ENCODE peak calls at places on chromosomes 16 and 17, in nine cellular contexts. F, P, T, Z, D, N, H, O and V are unnamed samples. For H3K36me3, the result is how much of the 10 kb centered on the place peaks cover.

GRCh38 chr16:85956426-85956825 is 57.5 kb downstream of the IRF8 start:
- DNase-seq in O (no peak), F (no peak), Z (no peak), P (no peak), T (no peak), H (no peak), D (no peak), N (no peak), V (no peak)

GRCh38 chr17:60908324-60908723 is 230.7 kb downstream of the BCAS3 start:
- DNase-seq in Z (no peak), N (no peak), F (no peak), D (no peak), T (no peak), H (no peak), P (no peak), O (no peak), V (no peak)

GRCh38 chr17:17388657-17389496 is 85.7 kb downstream of the NT5M start:
- DNase-seq in O (no peak), D (no peak), F (no peak), N (no peak), Z (peak), P (no peak), H (no peak), T (no peak), V (no peak)

GRCh38 chr16:86202267-86202666 is 303.3 kb downstream of the IRF8 start:
- DNase-seq in D (no peak), O (no peak), T (peak), F (no peak), N (no peak), H (no peak), P (no peak), Z (no peak), V (no peak)

GRCh38 chr17:63973930-63974593 is 1.3 kb upstream of the SCN4A start:
- DNase-seq in P (no peak), F (no peak), N (no peak), D (no peak), Z (peak), T (no peak), H (no peak), O (peak), V (no peak)

GRCh38 chr17:41494524-41494923 is 4.8 kb upstream of the KRT36 start:
- DNase-seq in H (no peak), O (no peak), Z (peak), P (no peak), F (peak), D (no peak), N (no peak), T (no peak), V (no peak)

GRCh38 chr16:55476625-55477533 is 2.1 kb upstream of the MMP2 start:
- DNase-seq in D (no peak), T (peak), N (no peak), H (no peak), O (no peak), P (no peak), F (peak), Z (no peak), V (no peak)

GRCh38 chr16:57962756-57963155 is 8.2 kb downstream of the CNGB1 start:
- DNase-seq in O (no peak), F (no peak), N (no peak), T (no peak), P (no peak), H (no peak), D (no peak), Z (no peak), V (no peak)

GRCh38 chr16:81571592-81572230 is 127.1 kb downstream of the CMIP start:
- DNase-seq in H (peak), O (no peak), N (no peak), Z (no peak), P (no peak), F (no peak), D (no peak), T (no peak), V (no peak)

GRCh38 chr17:9924735-9925191 is 19.7 kb upstream of the RCVRN start:
- DNase-seq in H (no peak), F (peak), Z (peak), T (no peak), N (no peak), D (peak), P (no peak), O (no peak), V (peak)

GRCh38 chr16:87645802-87646201 is 43.5 kb downstream of the JPH3 start:
- DNase-seq in H (no peak), P (no peak), N (no peak), F (no peak), T (no peak), D (no peak), Z (no peak), O (no peak), V (no peak)

GRCh38 chr17:50270430-50271172 is 3.7 kb upstream of the TMEM92 start:
- DNase-seq in T (peak), N (peak), P (no peak), H (peak), O (peak), Z (peak), F (peak), D (no peak), V (no peak)

GRCh38 chr16:69084301-69084700 is 21.2 kb upstream of the HAS3 start:
- DNase-seq in O (no peak), N (no peak), T (no peak), F (peak), D (no peak), H (no peak), Z (peak), P (no peak), V (no peak)

GRCh38 chr16:69703638-69704037 is 22.7 kb downstream of the NQO1 start:
- DNase-seq in H (no peak), P (no peak), F (peak), D (no peak), N (no peak), Z (peak), O (no peak), T (no peak), V (no peak)

DNA sequence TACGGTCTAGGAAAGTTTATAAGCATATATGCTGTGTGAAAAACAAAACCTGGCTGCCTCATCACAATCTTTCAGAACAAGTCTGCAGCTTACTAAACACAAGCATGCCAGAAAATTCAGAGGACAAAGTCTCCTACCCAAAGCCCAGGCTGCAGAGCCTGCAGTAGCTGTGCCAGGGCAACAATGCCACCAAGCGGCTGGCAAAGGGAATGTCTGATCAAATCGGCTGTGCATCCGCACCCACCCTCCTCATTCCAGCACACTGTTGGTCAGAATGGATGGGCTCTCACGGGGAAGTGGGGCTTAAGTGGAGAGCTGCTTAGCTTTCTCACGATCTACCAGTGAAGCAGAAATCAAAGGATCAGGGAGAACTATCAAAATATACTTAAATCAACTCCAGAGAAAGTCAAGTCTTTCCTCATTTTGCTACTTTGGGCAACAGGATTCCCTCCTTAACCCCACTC is 73.5 kb downstream of the CYTH1 start:
- DNase-seq in T (peak), H (peak), Z (peak), F (peak), P (peak), N (peak), D (peak), O (peak), V (peak)
- H3K36me3 ChIP-seq in T (under half), H (under half), Z (under half), F (under half), P (half or more), N (half or more), D (half or more), O (under half), V (under half)

GRCh38 chr17:2321399-2321798 is 14.9 kb downstream of the TSR1 start:
- DNase-seq in T (no peak), H (no peak), O (no peak), F (no peak), D (no peak), Z (no peak), N (no peak), P (no peak), V (no peak)

DNA sequence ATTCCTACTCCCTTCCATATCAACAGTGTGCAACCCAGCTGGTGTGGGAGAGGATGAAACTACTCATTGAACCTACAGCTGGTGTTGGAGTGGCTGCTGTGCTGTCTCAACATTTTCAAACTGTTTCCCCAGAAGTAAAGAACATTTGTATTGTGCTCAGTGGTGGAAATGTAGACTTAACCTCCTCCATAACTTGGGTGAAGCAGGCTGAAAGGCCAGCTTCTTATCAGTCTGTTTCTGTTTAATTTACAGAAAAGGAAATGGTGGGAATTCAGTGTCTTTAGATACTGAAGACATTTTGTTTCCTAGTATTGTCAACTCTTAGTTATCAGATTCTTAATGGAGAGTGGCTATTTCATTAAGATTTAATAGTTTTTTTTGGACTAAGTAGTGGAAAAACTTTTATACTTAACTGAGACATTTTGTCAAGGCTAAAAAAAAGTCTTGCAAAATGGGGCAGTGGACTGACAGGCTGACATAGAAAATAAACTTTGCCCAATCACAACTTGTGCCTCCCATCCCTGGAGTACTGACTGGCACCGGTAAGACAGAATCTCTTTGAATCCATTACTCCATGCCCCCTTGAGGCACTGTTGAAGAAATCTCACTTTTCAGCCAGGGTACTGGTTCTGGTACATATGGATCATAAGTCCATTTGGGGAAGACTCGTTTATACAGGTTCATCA is 12.5 kb downstream of the TSR1 start:
- DNase-seq in T (no peak), P (no peak), O (no peak), H (no peak), F (no peak), N (no peak), D (no peak), Z (no peak), V (no peak)
- H3K36me3 ChIP-seq in T (under half), P (half or more), O (under half), H (half or more), F (half or more), N (half or more), D (half or more), Z (under half), V (half or more)

DNA sequence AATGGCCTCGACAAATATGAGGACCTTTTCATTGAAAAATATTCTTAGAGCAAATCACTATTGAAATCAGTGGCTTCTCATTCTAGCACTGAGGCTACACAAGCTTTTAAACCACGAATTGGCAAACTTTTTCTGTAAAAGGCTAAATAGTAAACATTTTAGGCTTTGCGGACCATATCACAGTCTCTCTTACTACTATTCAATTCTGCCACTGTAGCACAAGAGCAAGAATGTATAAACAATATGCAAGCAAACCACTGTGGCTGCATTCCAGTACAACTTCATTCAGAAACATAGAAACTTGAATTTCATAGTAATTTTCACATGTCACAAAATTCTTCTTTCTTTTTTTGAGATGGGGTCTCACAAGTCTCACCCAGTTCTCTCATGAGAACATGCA is 49.1 kb downstream of the PHLPP2 start:
- DNase-seq in D (no peak), H (no peak), N (no peak), Z (no peak), O (no peak), T (no peak), P (no peak), F (peak), V (no peak)
- H3K36me3 ChIP-seq in D (under half), H (under half), N (half or more), Z (under half), O (under half), T (under half), P (under half), F (half or more), V (under half)

GRCh38 chr17:75693500-75694481 is 26.7 kb downstream of the SAP30BP start:
- DNase-seq in Z (peak), T (peak), N (no peak), P (no peak), O (peak), F (peak), D (no peak), H (no peak), V (peak)
- H3K36me3 ChIP-seq in Z (under half), T (under half), N (under half), P (half or more), O (under half), F (under half), D (half or more), H (under half), V (under half)

GRCh38 chr17:56894859-56895455 is 18.9 kb downstream of the TRIM25 start:
- DNase-seq in Z (no peak), P (no peak), D (no peak), H (no peak), T (no peak), N (no peak), O (no peak), F (no peak), V (no peak)
- H3K36me3 ChIP-seq in Z (under half), P (half or more), D (half or more), H (half or more), T (half or more), N (half or more), O (half or more), F (half or more), V (under half)

GRCh38 chr16:15676506-15676905 is 26.5 kb downstream of the NDE1 start:
- DNase-seq in F (no peak), O (no peak), H (no peak), N (no peak), Z (no peak), T (no peak), P (no peak), D (no peak), V (no peak)

GRCh38 chr16:15682105-15682570 is 32.1 kb downstream of the NDE1 start:
- DNase-seq in H (peak), P (peak), Z (peak), O (peak), N (no peak), D (no peak), F (peak), T (no peak), V (peak)

GRCh38 chr16:15674571-15674970 is 24.5 kb downstream of the NDE1 start:
- DNase-seq in F (no peak), T (no peak), N (no peak), P (no peak), D (no peak), O (no peak), Z (no peak), H (no peak), V (no peak)

GRCh38 chr16:15672514-15673167 is 22.6 kb downstream of the NDE1 start:
- DNase-seq in N (peak), O (peak), D (peak), T (peak), H (peak), Z (peak), F (peak), P (peak), V (peak)

GRCh38 chr16:15677447-15677846 is 27.4 kb downstream of the NDE1 start:
- DNase-seq in T (no peak), N (no peak), D (no peak), F (no peak), O (no peak), P (no peak), H (no peak), Z (no peak), V (no peak)
- H3K36me3 ChIP-seq in T (under half), N (under half), D (under half), F (under half), O (under half), P (half or more), H (under half), Z (under half), V (under half)

GRCh38 chr17:47820023-47820789 is 1.4 kb downstream of the OSBPL7 start:
- DNase-seq in H (no peak), Z (no peak), D (no peak), T (no peak), N (peak), P (no peak), O (peak), F (no peak), V (no peak)

GRCh38 chr17:47821424-47822379 is at the start of gene OSBPL7:
- DNase-seq in P (peak), O (peak), F (peak), T (peak), H (peak), Z (peak), N (peak), D (peak), V (peak)

GRCh38 chr17:47821031-47821423 is 567 bp downstream of the OSBPL7 start:
- DNase-seq in N (no peak), Z (no peak), D (no peak), H (no peak), T (no peak), P (no peak), F (no peak), O (no peak), V (no peak)

GRCh38 chr17:47818002-47818695 is 3.4 kb downstream of the OSBPL7 start:
- DNase-seq in T (no peak), P (no peak), H (no peak), Z (no peak), O (no peak), D (no peak), N (no peak), F (no peak), V (no peak)

GRCh38 chr17:47819475-47819874 is 2.1 kb downstream of the OSBPL7 start:
- DNase-seq in H (no peak), N (no peak), Z (no peak), F (no peak), D (no peak), P (no peak), T (no peak), O (no peak), V (no peak)
- H3K36me3 ChIP-seq in H (under half), N (half or more), Z (under half), F (under half), D (half or more), P (half or more), T (under half), O (under half), V (under half)

DNA sequence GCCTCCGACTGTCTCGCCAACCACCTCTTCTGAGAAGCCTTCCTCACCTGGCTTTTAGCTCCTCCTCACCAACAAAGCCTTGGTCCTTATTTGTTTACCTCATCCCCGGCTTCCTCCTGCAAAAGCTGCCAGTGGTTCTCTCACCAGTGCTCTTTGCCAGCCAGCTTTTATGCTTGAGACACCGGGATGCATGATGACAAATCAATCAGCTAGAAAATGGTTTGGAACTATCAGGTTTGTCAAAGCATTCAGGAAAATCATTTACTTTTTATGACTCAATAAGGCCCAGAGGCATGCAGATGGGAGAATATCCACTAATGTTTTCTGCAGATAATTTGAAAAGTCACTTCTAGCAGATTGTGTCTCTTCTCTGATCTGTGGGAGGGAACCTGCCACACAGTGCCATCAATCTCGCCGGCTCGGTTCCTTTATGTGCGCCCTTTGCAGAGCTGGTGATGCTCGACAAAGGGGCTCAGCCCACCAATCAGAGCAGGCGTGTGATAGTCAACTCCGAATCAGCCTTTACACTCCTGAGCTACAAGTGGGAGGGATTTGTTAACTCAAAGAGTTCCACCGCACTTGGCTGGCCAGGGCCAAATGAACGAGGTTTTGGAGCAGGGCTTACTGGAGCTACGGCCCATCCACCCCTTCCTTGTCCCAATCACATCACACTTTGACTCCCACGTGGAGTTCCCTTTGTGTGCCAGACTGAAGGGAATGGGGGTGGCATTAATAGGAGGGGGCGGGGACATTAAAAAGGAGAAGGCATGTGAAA is 85.8 kb downstream of the MRC2 start:
- DNase-seq in D (no peak), T (no peak), H (no peak), Z (no peak), O (no peak), P (no peak), F (no peak), N (peak), V (no peak)
- H3K36me3 ChIP-seq in D (under half), T (under half), H (under half), Z (under half), O (under half), P (under half), F (under half), N (under half), V (under half)

GRCh38 chr16:21611546-21612384 is 12.4 kb downstream of the METTL9 start:
- DNase-seq in O (no peak), D (no peak), P (no peak), T (no peak), F (peak), H (no peak), N (no peak), Z (no peak), V (peak)

GRCh38 chr16:21608647-21609328 is 9.4 kb downstream of the METTL9 start:
- DNase-seq in Z (no peak), T (no peak), H (no peak), P (no peak), F (peak), D (no peak), N (no peak), O (no peak), V (no peak)

GRCh38 chr16:21611178-21611545 is 11.8 kb downstream of the METTL9 start:
- DNase-seq in N (no peak), F (peak), Z (no peak), P (no peak), H (no peak), O (no peak), T (no peak), D (no peak), V (no peak)

GRCh38 chr16:21610006-21610544 is 10.7 kb downstream of the METTL9 start:
- DNase-seq in O (no peak), T (no peak), F (no peak), N (no peak), Z (no peak), H (no peak), D (no peak), P (no peak), V (peak)

GRCh38 chr16:21610766-21611165 is 11.4 kb downstream of the METTL9 start:
- DNase-seq in F (no peak), H (no peak), O (no peak), Z (no peak), D (no peak), T (no peak), N (no peak), P (no peak), V (no peak)
- H3K36me3 ChIP-seq in F (under half), H (under half), O (under half), Z (under half), D (under half), T (under half), N (under half), P (under half), V (under half)

GRCh38 chr17:46064460-46064859 is 65.4 kb downstream of the STH start:
- DNase-seq in Z (no peak), N (no peak), T (no peak), D (no peak), P (no peak), F (no peak), H (no peak), O (no peak), V (no peak)
- H3K36me3 ChIP-seq in Z (under half), N (under half), T (under half), D (under half), P (half or more), F (under half), H (under half), O (under half), V (under half)